ENCODE peak calls at places on chromosomes 5 and 9, in seven cellular contexts. M is fibroblast of villous mesenchyme, S is Panc1, C is IMR-90, X is coronary artery, E is upper lobe of left lung, G is lung. T is an unnamed sample.
A peak's percentile ranks its signal among the peaks of the same experiment; 100 is the strongest.

GRCh38 chr5:34517249-34517648 is 138.9 kb upstream of the RAI14 start:
- DNase-seq in X (no peak), G (no peak), M (peak; percentile 68), S (no peak), C (peak; percentile 86), E (no peak), T (no peak)

GRCh38 chr9:91758491-91758981 is 191.5 kb downstream of the ROR2 start:
- DNase-seq in C (peak; percentile 58), X (no peak), M (peak; percentile 78), G (no peak), E (no peak), S (no peak), T (no peak)

GRCh38 chr9:105259274-105259673 is 14.8 kb downstream of the SLC44A1 start:
- DNase-seq in E (no peak), G (no peak), M (no peak), X (no peak), S (no peak), C (no peak), T (no peak)

GRCh38 chr5:127589309-127590036 is 59.4 kb upstream of the CTXN3 start:
- DNase-seq in E (peak; percentile 16), S (no peak), M (no peak), C (no peak), G (no peak), X (no peak), T (no peak)

GRCh38 chr5:78586251-78586650 is 62.3 kb downstream of the LHFPL2 start:
- DNase-seq in S (no peak), E (no peak), C (peak; percentile 100), G (no peak), X (no peak), M (peak; percentile 99), T (peak; percentile 97)

GRCh38 chr9:115015018-115015635 is 84.7 kb upstream of the TNFSF8 start:
- DNase-seq in C (peak; percentile 64), G (no peak), S (no peak), E (no peak), M (peak; percentile 69), X (no peak), T (no peak)

GRCh38 chr5:173302546-173303155 is 25.6 kb downstream of the STC2 start:
- DNase-seq in M (peak; percentile 79), E (no peak), C (peak; percentile 82), S (no peak), G (no peak), X (no peak), T (peak; percentile 44)

GRCh38 chr5:36041537-36041845 is 25.2 kb downstream of the UGT3A2 start:
- DNase-seq in G (no peak), M (no peak), C (no peak), S (no peak), E (no peak), X (no peak), T (no peak)

GRCh38 chr5:176660860-176661641 is 13.8 kb downstream of the TSPAN17 start:
- DNase-seq in G (peak; percentile 71), M (peak; percentile 72), X (no peak), S (peak; percentile 38), E (peak; percentile 91), C (peak; percentile 62), T (no peak)

GRCh38 chr9:131218370-131218769 is 57.9 kb downstream of the FAM78A start:
- DNase-seq in M (no peak), C (no peak), S (no peak), E (no peak), G (no peak), X (no peak), T (no peak)

GRCh38 chr9:132020845-132021510 is 58.7 kb downstream of the MED27 start:
- DNase-seq in C (peak; percentile 33), M (no peak), E (no peak), G (no peak), X (no peak), S (no peak), T (no peak)

GRCh38 chr5:51382759-51383493 is at the start of gene ISL1:
- DNase-seq in G (peak; percentile 35), E (peak; percentile 88), C (peak; percentile 55), X (no peak), S (no peak), M (peak; percentile 32), T (peak; percentile 18)

GRCh38 chr9:113621309-113621791 is 157.8 kb downstream of the RGS3 start:
- DNase-seq in C (peak; percentile 93), G (no peak), E (no peak), M (peak; percentile 66), X (peak; percentile 93), S (no peak), T (peak; percentile 76)

GRCh38 chr9:114246558-114246957 is 76.3 kb upstream of the ORM1 start:
- DNase-seq in C (peak; percentile 46), G (no peak), M (no peak), S (no peak), E (no peak), X (no peak), T (peak; percentile 24)

GRCh38 chr5:38433160-38433861 is 123.1 kb downstream of the LIFR start:
- DNase-seq in C (peak; percentile 87), M (peak; percentile 83), X (peak; percentile 35), E (no peak), G (no peak), S (no peak), T (peak; percentile 82)

GRCh38 chr5:101662263-101662662 is 633.8 kb downstream of the SLCO4C1 start:
- DNase-seq in M (no peak), E (no peak), G (no peak), C (no peak), S (no peak), X (no peak), T (no peak)

GRCh38 chr9:110919609-110920008 is 118.7 kb downstream of the LPAR1 start:
- DNase-seq in C (peak; percentile 90), M (peak; percentile 82), S (no peak), G (no peak), X (no peak), E (no peak), T (peak; percentile 81)

GRCh38 chr9:115208503-115208902 is 90.5 kb upstream of the TNC start:
- DNase-seq in G (no peak), C (peak; percentile 70), S (no peak), M (peak; percentile 89), X (no peak), E (no peak), T (peak; percentile 67)

GRCh38 chr9:94804917-94805544 is 78.5 kb downstream of the AOPEP start:
- DNase-seq in G (no peak), X (no peak), S (no peak), C (no peak), E (no peak), M (no peak), T (no peak)

GRCh38 chr9:129177791-129178578 is at the start of gene IER5L:
- DNase-seq in C (peak; percentile 94), X (peak; percentile 97), M (peak; percentile 97), G (peak; percentile 95), S (no peak), E (peak; percentile 97), T (peak; percentile 77)

GRCh38 chr5:94968507-94969095 is 316.3 kb downstream of the MCTP1 start:
- DNase-seq in S (peak; percentile 33), E (no peak), C (peak; percentile 67), G (no peak), M (peak; percentile 62), X (no peak), T (peak; percentile 42)

GRCh38 chr5:150621301-150621700 is 19.2 kb upstream of the SYNPO start:
- DNase-seq in X (no peak), G (no peak), M (no peak), S (no peak), C (no peak), E (no peak), T (no peak)

GRCh38 chr9:21326526-21327139 is 8.6 kb downstream of the KLHL9 start:
- DNase-seq in G (no peak), M (peak; percentile 57), X (no peak), C (peak; percentile 44), E (no peak), S (no peak), T (no peak)

GRCh38 chr9:93577940-93578682 is 1.7 kb downstream of the PHF2 start:
- DNase-seq in E (no peak), S (no peak), M (no peak), G (no peak), C (no peak), X (no peak), T (no peak)

GRCh38 chr9:88043647-88044046 is 69.3 kb upstream of the CDK20 start:
- DNase-seq in C (no peak), X (no peak), E (no peak), G (no peak), M (no peak), S (no peak), T (no peak)

GRCh38 chr9:88044200-88044599 is 69.9 kb upstream of the CDK20 start:
- DNase-seq in G (no peak), X (no peak), E (no peak), M (no peak), C (no peak), S (no peak), T (no peak)

GRCh38 chr9:88037285-88037845 is 63.0 kb upstream of the CDK20 start:
- DNase-seq in S (no peak), M (no peak), E (no peak), C (no peak), G (no peak), X (no peak), T (no peak)

GRCh38 chr9:88045686-88046085 is 71.4 kb upstream of the CDK20 start:
- DNase-seq in S (no peak), G (no peak), X (no peak), C (no peak), M (no peak), E (no peak), T (no peak)

GRCh38 chr9:88041447-88041846 is 67.1 kb upstream of the CDK20 start:
- DNase-seq in M (peak; percentile 30), C (peak; percentile 22), E (no peak), G (no peak), S (no peak), X (no peak), T (no peak)
- TF ChIP-seq CTCF in M (peak; percentile 51), C (peak; percentile 54), E (no peak), G (no peak), S (peak; percentile 55), X (no peak), T (peak; percentile 73)

GRCh38 chr5:88656196-88656935 is 226.6 kb downstream of the MEF2C start:
- DNase-seq in S (no peak), C (no peak), G (no peak), M (no peak), E (no peak), X (no peak), T (no peak)
- H3K4me3 ChIP-seq in S (no peak overlapping the region), C (no peak overlapping the region), G (no peak overlapping the region), M (no peak overlapping the region), E (no peak overlapping the region), X (no peak overlapping the region), T (no peak overlapping the region)

DNA sequence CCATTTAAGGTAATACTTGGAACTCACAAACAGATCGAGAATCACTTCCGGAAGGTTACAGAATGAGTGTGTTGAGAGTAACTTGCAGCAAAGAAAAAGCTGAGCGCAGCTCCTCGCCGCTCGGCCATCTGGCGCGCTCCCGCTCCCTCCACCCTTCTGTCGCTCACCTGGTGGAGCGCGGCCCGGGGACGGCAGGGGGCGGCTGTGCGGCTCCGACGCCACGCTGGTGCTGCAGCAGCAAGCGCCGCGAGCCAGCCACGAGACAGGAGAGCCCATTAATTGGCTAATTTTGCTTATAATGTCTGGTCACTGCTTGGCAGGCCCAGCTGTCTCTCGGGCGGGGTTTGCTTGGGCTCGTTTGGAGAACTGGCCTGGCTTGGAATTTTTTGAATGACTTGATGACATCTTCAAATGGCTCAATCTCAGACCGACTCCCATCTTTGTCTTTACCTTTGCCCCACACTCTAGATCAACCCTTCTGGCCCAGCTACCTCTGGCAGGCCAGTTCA is 601.8 kb downstream of the CCDC171 start:
- DNase-seq in G (no peak), S (no peak), C (no peak), M (no peak), E (peak; percentile 87), X (no peak), T (no peak)
- TF ChIP-seq CTCF in G (no peak), S (peak; percentile 41), C (no peak), M (no peak), E (peak; percentile 29), X (no peak), T (no peak)

GRCh38 chr5:66554211-66554610 is 42.0 kb upstream of the MAST4 start:
- DNase-seq in S (no peak), E (no peak), X (no peak), M (no peak), C (no peak), G (peak; percentile 37), T (no peak)
- H3K4me3 ChIP-seq in S (no peak overlapping the region), E (no peak overlapping the region), X (no peak overlapping the region), M (no peak overlapping the region), C (no peak overlapping the region), G (no peak overlapping the region), T (no peak overlapping the region)

T was measured in AG09309.